ENCODE peak calls at places on chromosomes 1 and 21, in four cellular contexts. R, H, B and C are unnamed samples.

GRCh38 chr1:207903767-207904166 is 7.2 kb downstream of the CD34 start:
- DNase-seq in B (no peak), R (no peak), H (no peak), C (no peak)

GRCh38 chr1:174815036-174815435 is 184.7 kb upstream of the CACYBP start:
- DNase-seq in B (no peak), R (peak), H (peak), C (no peak)

GRCh38 chr1:231266811-231267322 is 25.9 kb downstream of the GNPAT start:
- DNase-seq in R (no peak), B (no peak), H (no peak), C (no peak)

GRCh38 chr1:223556414-223557124 is 108.9 kb downstream of the CAPN8 start:
- DNase-seq in H (peak), R (peak), B (no peak), C (no peak)

GRCh38 chr21:34639882-34640788 is 25.2 kb upstream of the RCAN1 start:
- DNase-seq in R (no peak), B (no peak), H (no peak), C (no peak)

GRCh38 chr1:212512731-212513559 is 80.2 kb downstream of the NENF start:
- DNase-seq in R (peak), B (no peak), H (no peak), C (no peak)

GRCh38 chr1:59498640-59499039 is 201.7 kb downstream of the FGGY start:
- DNase-seq in R (peak), B (no peak), H (no peak), C (no peak)

GRCh38 chr1:117059334-117059677 is 820 bp upstream of the TTF2 start:
- DNase-seq in B (peak), H (peak), R (peak), C (peak)

GRCh38 chr1:24978383-24979032 is 48.4 kb upstream of the RUNX3 start:
- DNase-seq in B (no peak), H (no peak), R (no peak), C (no peak)

GRCh38 chr1:17649371-17650106 is 105.6 kb upstream of the ACTL8 start:
- DNase-seq in H (no peak), R (no peak), B (no peak), C (no peak)

GRCh38 chr1:32546611-32547010 is 7.4 kb downstream of the ZBTB8A start:
- DNase-seq in B (no peak), H (no peak), R (no peak), C (no peak)

GRCh38 chr1:25971044-25971881 is 26.6 kb downstream of the PAFAH2 start:
- DNase-seq in R (no peak), B (no peak), H (no peak), C (no peak)

GRCh38 chr1:68484618-68485017 is 12.3 kb downstream of the DEPDC1 start:
- DNase-seq in B (no peak), R (no peak), H (no peak), C (no peak)

GRCh38 chr21:29052224-29052623 is 21.2 kb downstream of the CCT8 start:
- DNase-seq in R (no peak), B (no peak), H (no peak), C (no peak)

GRCh38 chr1:200787896-200788387 is 49.2 kb downstream of the CAMSAP2 start:
- DNase-seq in R (no peak), H (no peak), B (no peak), C (no peak)

GRCh38 chr1:234111458-234112142 is 207.1 kb downstream of the SLC35F3 start:
- DNase-seq in B (no peak), H (peak), R (peak), C (no peak)